ENCODE peak calls at places on chromosomes 1 and 21, in eight cellular contexts. Y is NCI-H1105, T is fibroblast of mammary gland, Z is NCI-H1092 treated with DMSO at 0.1 percent for 48 hours, C is transverse colon, B is GM06990, F is activated T-cell treated with anti-CD3 and anti-CD28 coated beads for 4 hours, P is cerebellum. N is an unnamed sample.

GRCh38 chr1:226216056-226216455 is 7.4 kb upstream of the MIXL1 start:
- DNase-seq in Y (no peak), T (no peak), Z (no peak), C (no peak), B (no peak), F (no peak), P (no peak), N (no peak)

GRCh38 chr1:243438815-243439214 is 183.0 kb downstream of the SDCCAG8 start:
- DNase-seq in Y (no peak), T (no peak), Z (no peak), C (no peak), B (no peak), F (no peak), P (no peak), N (no peak)

GRCh38 chr1:155912056-155912536 is 947 bp upstream of the RIT1 start:
- DNase-seq in Y (no peak), T (no peak), Z (no peak), C (no peak), B (peak), F (no peak), P (no peak), N (peak)

GRCh38 chr1:195939844-195940243 is 668.4 kb downstream of the KCNT2 start:
- DNase-seq in Y (no peak), T (no peak), Z (no peak), C (no peak), B (no peak), F (no peak), P (no peak), N (peak)

GRCh38 chr1:240001177-240001740 is 90.4 kb upstream of the FMN2 start:
- DNase-seq in Y (no peak), T (peak), Z (no peak), C (no peak), B (no peak), F (no peak), P (no peak), N (peak)

GRCh38 chr1:207860531-207860930 is 50.4 kb downstream of the CD34 start:
- DNase-seq in Y (no peak), T (peak), Z (no peak), C (no peak), B (no peak), F (no peak), P (no peak), N (no peak)

GRCh38 chr1:111582644-111583618 is 36.7 kb upstream of the RAP1A start:
- DNase-seq in Y (no peak), T (no peak), Z (no peak), C (no peak), B (no peak), F (no peak), P (no peak), N (no peak)

GRCh38 chr1:196659471-196659870 is 7.6 kb downstream of the CFH start:
- DNase-seq in Y (no peak), T (no peak), Z (no peak), C (no peak), B (no peak), F (no peak), P (no peak), N (no peak)

GRCh38 chr1:244273262-244273844 is 178.4 kb downstream of the ADSS2 start:
- DNase-seq in Y (no peak), T (no peak), Z (no peak), C (no peak), B (no peak), F (no peak), P (no peak), N (no peak)

GRCh38 chr1:33341190-33341589 is 20.3 kb upstream of the A3GALT2 start:
- DNase-seq in Y (no peak), T (peak), Z (no peak), C (no peak), B (no peak), F (no peak), P (no peak), N (peak)

GRCh38 chr1:158095737-158096335 is 84.9 kb upstream of the CD1D start:
- DNase-seq in Y (no peak), T (peak), Z (no peak), C (peak), B (no peak), F (no peak), P (no peak), N (peak)

GRCh38 chr1:85603086-85603485 is 22.5 kb downstream of the CCN1 start:
- DNase-seq in Y (no peak), T (no peak), Z (no peak), C (no peak), B (no peak), F (no peak), P (no peak), N (no peak)

GRCh38 chr21:45769239-45769758 is 125.8 kb downstream of the PCBP3 start:
- DNase-seq in Y (no peak), T (no peak), Z (no peak), C (no peak), B (no peak), F (no peak), P (no peak), N (no peak)

GRCh38 chr1:30371888-30372791 is 351.2 kb downstream of the MATN1 start:
- DNase-seq in Y (no peak), T (no peak), Z (no peak), C (no peak), B (no peak), F (no peak), P (no peak), N (no peak)

GRCh38 chr1:1246601-1247340 is at the start of gene C1QTNF12:
- DNase-seq in Y (no peak), T (no peak), Z (no peak), C (no peak), B (no peak), F (no peak), P (no peak), N (no peak)

GRCh38 chr1:147613506-147613905 is 56.8 kb downstream of the ACP6 start:
- DNase-seq in Y (peak), T (peak), Z (peak), C (no peak), B (no peak), F (no peak), P (no peak), N (no peak)

GRCh38 chr1:74933500-74933899 is 200.5 kb downstream of the TYW3 start:
- DNase-seq in Y (no peak), T (peak), Z (no peak), C (no peak), B (no peak), F (no peak), P (no peak), N (no peak)

GRCh38 chr1:74205236-74205635 is 7.2 kb downstream of the FPGT start:
- DNase-seq in Y (no peak), T (no peak), Z (no peak), C (no peak), B (no peak), F (no peak), P (no peak), N (no peak)

GRCh38 chr1:147821883-147822282 is 61.5 kb upstream of the GJA5 start:
- DNase-seq in Y (no peak), T (peak), Z (no peak), C (no peak), B (no peak), F (no peak), P (no peak), N (no peak)

GRCh38 chr1:207826557-207827487 is 75.0 kb downstream of the CD46 start:
- DNase-seq in Y (no peak), T (no peak), Z (no peak), C (peak), B (no peak), F (no peak), P (no peak), N (peak)

GRCh38 chr1:88763649-88764406 is 79.8 kb downstream of the PKN2 start:
- DNase-seq in Y (no peak), T (peak), Z (no peak), C (no peak), B (no peak), F (no peak), P (no peak), N (peak)

GRCh38 chr1:181142096-181143043 is 53.9 kb downstream of the IER5 start:
- DNase-seq in Y (peak), T (peak), Z (peak), C (peak), B (peak), F (peak), P (peak), N (peak)

GRCh38 chr1:186568221-186568620 is 107.3 kb upstream of the PDC start:
- DNase-seq in Y (no peak), T (no peak), Z (no peak), C (no peak), B (no peak), F (no peak), P (no peak), N (no peak)

GRCh38 chr1:1006305-1007159 is 6.6 kb upstream of the HES4 start:
- DNase-seq in Y (no peak), T (no peak), Z (no peak), C (peak), B (no peak), F (no peak), P (no peak), N (no peak)

GRCh38 chr1:167687919-167688519 is 33.8 kb upstream of the MPZL1 start:
- DNase-seq in Y (peak), T (peak), Z (peak), C (peak), B (no peak), F (peak), P (peak), N (peak)

GRCh38 chr1:181119076-181119989 is 30.8 kb downstream of the IER5 start:
- DNase-seq in Y (no peak), T (no peak), Z (no peak), C (no peak), B (no peak), F (no peak), P (no peak), N (peak)

N was measured in ELR.